ENCODE peak calls at places on chromosomes 6 and 20, in ten cellular contexts. X is Calu3; Y is foreskin keratinocyte; M is CD4-positive, alpha-beta T cell; E is AG10803; Q is HFF-Myc; B is adrenal gland; O is colonic mucosa; F is left lung; J is upper lobe of right lung. Z is an unnamed sample.

GRCh38 chr6:47353822-47354221 is 44.1 kb upstream of the TNFRSF21 start:
- DNase-seq in X (no peak), Y (no peak), M (no peak), E (no peak), Q (no peak), B (no peak), O (no peak), F (no peak), J (no peak), Z (no peak)

GRCh38 chr6:37074053-37074827 is 68.8 kb downstream of the FGD2 start:
- DNase-seq in X (no peak), Y (no peak), M (no peak), E (peak; percentile 78), Q (no peak), B (no peak), O (no peak), F (no peak), J (no peak), Z (no peak)

GRCh38 chr20:57664476-57664875 is 44.2 kb upstream of the ZBP1 start:
- DNase-seq in X (no peak), Y (no peak), M (no peak), E (no peak), Q (no peak), B (no peak), O (no peak), F (peak; percentile 24), J (peak; percentile 62), Z (no peak)

GRCh38 chr20:54475334-54476287 is at the start of gene DOK5:
- DNase-seq in X (peak; percentile 41), Y (no peak), M (no peak), E (peak; percentile 18), Q (no peak), B (no peak), O (no peak), F (peak; percentile 39), J (no peak), Z (no peak)

GRCh38 chr6:117918454-117918853 is 11.4 kb downstream of the SLC35F1 start:
- DNase-seq in X (no peak), Y (no peak), M (no peak), E (no peak), Q (no peak), B (no peak), O (no peak), F (no peak), J (no peak), Z (no peak)

GRCh38 chr20:32898721-32899120 is 40.0 kb downstream of the EFCAB8 start:
- DNase-seq in X (no peak), Y (no peak), M (no peak), E (peak; percentile 95), Q (peak; percentile 92), B (no peak), O (no peak), F (no peak), J (no peak), Z (no peak)

GRCh38 chr20:62856931-62857619 is 4.5 kb downstream of the TCFL5 start:
- DNase-seq in X (no peak), Y (peak; percentile 71), M (no peak), E (no peak), Q (no peak), B (no peak), O (no peak), F (peak; percentile 25), J (no peak), Z (no peak)

GRCh38 chr20:61846741-61847419 is 218.8 kb downstream of the TAF4 start:
- DNase-seq in X (no peak), Y (no peak), M (no peak), E (no peak), Q (no peak), B (no peak), O (no peak), F (no peak), J (no peak), Z (no peak)

GRCh38 chr6:136956590-136957573 is 34.8 kb downstream of the SLC35D3 start:
- DNase-seq in X (no peak), Y (no peak), M (no peak), E (no peak), Q (no peak), B (no peak), O (no peak), F (no peak), J (no peak), Z (no peak)

GRCh38 chr6:148874698-148875293 is 128.0 kb downstream of the UST start:
- DNase-seq in X (no peak), Y (peak; percentile 69), M (no peak), E (peak; percentile 54), Q (no peak), B (no peak), O (no peak), F (no peak), J (no peak), Z (no peak)

GRCh38 chr6:43669922-43670622 is 17.5 kb downstream of the MRPS18A start:
- DNase-seq in X (no peak), Y (no peak), M (no peak), E (no peak), Q (no peak), B (no peak), O (peak; percentile 46), F (no peak), J (no peak), Z (no peak)

GRCh38 chr6:85015396-85015990 is 251.1 kb upstream of the TBX18 start:
- DNase-seq in X (peak; percentile 69), Y (no peak), M (no peak), E (peak; percentile 27), Q (no peak), B (peak; percentile 32), O (peak; percentile 34), F (peak; percentile 43), J (peak; percentile 69), Z (no peak)

GRCh38 chr6:10759312-10759839 is 11.8 kb downstream of the TMEM14B start:
- DNase-seq in X (peak; percentile 23), Y (peak; percentile 97), M (no peak), E (peak; percentile 92), Q (peak; percentile 95), B (no peak), O (no peak), F (no peak), J (no peak), Z (no peak)

GRCh38 chr6:131368077-131368911 is 204.7 kb upstream of the ARG1 start:
- DNase-seq in X (peak; percentile 43), Y (no peak), M (no peak), E (peak; percentile 74), Q (no peak), B (peak; percentile 79), O (peak; percentile 80), F (peak; percentile 48), J (peak; percentile 67), Z (peak; percentile 19)

GRCh38 chr20:5654557-5654956 is 95.6 kb upstream of the SHLD1 start:
- DNase-seq in X (no peak), Y (peak; percentile 99), M (no peak), E (peak; percentile 62), Q (no peak), B (no peak), O (no peak), F (no peak), J (no peak), Z (no peak)

GRCh38 chr20:32437391-32438074 is 79.4 kb downstream of the ASXL1 start:
- DNase-seq in X (no peak), Y (no peak), M (no peak), E (no peak), Q (no peak), B (peak; percentile 62), O (no peak), F (no peak), J (no peak), Z (no peak)

DNA sequence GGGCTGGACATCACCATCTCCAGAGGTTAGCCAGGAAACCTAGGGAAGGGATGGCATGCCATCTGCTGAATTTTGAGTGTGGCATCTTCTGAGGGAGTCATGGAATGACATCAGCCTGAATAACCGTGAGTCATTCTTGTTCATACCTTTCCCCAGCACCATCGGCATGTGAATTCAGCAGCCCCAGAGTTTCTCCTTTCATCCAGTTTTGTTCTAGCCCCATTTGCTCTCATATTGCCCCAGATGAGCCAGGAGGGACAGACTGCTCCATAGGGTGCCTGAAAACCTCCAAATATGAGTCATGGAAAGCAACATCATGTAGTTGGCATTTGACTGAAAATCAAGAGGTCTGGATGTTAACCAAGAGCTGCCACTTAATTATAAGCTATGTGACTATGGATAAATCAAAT is 219.2 kb upstream of the SGK1 start:
- DNase-seq in X (no peak), Y (peak; percentile 100), M (no peak), E (peak; percentile 90), Q (peak; percentile 52), B (no peak), O (no peak), F (no peak), J (no peak), Z (no peak)
- TF ChIP-seq CTCF in X (no peak), Y (no peak), M (no peak), E (no peak), Q (no peak), B (no peak), O (no peak), F (no peak), J (no peak), Z (no peak)

GRCh38 chr20:24257171-24257570 is 212.3 kb upstream of the SYNDIG1 start:
- DNase-seq in X (no peak), Y (no peak), M (no peak), E (no peak), Q (no peak), B (no peak), O (no peak), F (no peak), J (no peak), Z (no peak)

GRCh38 chr20:24256307-24256706 is 213.1 kb upstream of the SYNDIG1 start:
- DNase-seq in X (no peak), Y (no peak), M (no peak), E (no peak), Q (no peak), B (no peak), O (no peak), F (no peak), J (no peak), Z (no peak)

GRCh38 chr20:24253321-24253720 is 216.1 kb upstream of the SYNDIG1 start:
- DNase-seq in X (no peak), Y (no peak), M (no peak), E (no peak), Q (no peak), B (no peak), O (no peak), F (no peak), J (no peak), Z (no peak)

GRCh38 chr20:24254480-24254879 is 214.9 kb upstream of the SYNDIG1 start:
- DNase-seq in X (no peak), Y (no peak), M (no peak), E (no peak), Q (no peak), B (no peak), O (no peak), F (no peak), J (no peak), Z (no peak)
- TF ChIP-seq CTCF in X (no peak), Y (no peak), M (no peak), E (no peak), Q (no peak), B (no peak), O (no peak), F (no peak), J (no peak), Z (no peak)

GRCh38 chr6:142551145-142551811 is 249.5 kb downstream of the ADGRG6 start:
- DNase-seq in X (peak; percentile 32), Y (peak; percentile 50), M (peak; percentile 26), E (peak; percentile 23), Q (no peak), B (no peak), O (no peak), F (no peak), J (peak; percentile 55), Z (no peak)
- TF ChIP-seq CTCF in X (peak; percentile 14), Y (peak; percentile 31), M (no peak), E (peak; percentile 29), Q (no peak), B (no peak), O (no peak), F (no peak), J (no peak), Z (no peak)

GRCh38 chr6:4281341-4282293 is 146.2 kb upstream of the ECI2 start:
- DNase-seq in X (peak; percentile 55), Y (peak; percentile 99), M (no peak), E (no peak), Q (no peak), B (peak; percentile 66), O (peak; percentile 44), F (peak; percentile 38), J (peak; percentile 76), Z (peak; percentile 60)
- TF ChIP-seq CTCF in X (no peak), Y (peak; percentile 87), M (no peak), E (no peak), Q (peak; percentile 16), B (peak; percentile 37), O (no peak), F (no peak), J (peak; percentile 46), Z (no peak)